ENCODE peak calls at places on chromosome 20, in seven cellular contexts. One of them, this sample, is unnamed.

GRCh38 chr20:63957690-63958441 is 1.6 kb upstream of the UCKL1 start:
- DNase-seq in hepatocyte: peak; percentile 86
- DNase-seq in psoas muscle: no peak
- DNase-seq in prostate gland: no peak
- DNase-seq in body of pancreas: peak; percentile 62
- DNase-seq in heart right ventricle: no peak
- DNase-seq in stomach: peak; percentile 71
- DNase-seq in this sample: no peak

GRCh38 chr20:37649017-37649416 is 44.8 kb upstream of the CTNNBL1 start:
- DNase-seq in heart right ventricle: no peak
- DNase-seq in hepatocyte: no peak
- DNase-seq in prostate gland: no peak
- DNase-seq in stomach: no peak
- DNase-seq in psoas muscle: no peak
- DNase-seq in body of pancreas: no peak
- DNase-seq in this sample: no peak

GRCh38 chr20:44784688-44785087 is 25.7 kb downstream of the RIMS4 start:
- DNase-seq in prostate gland: no peak
- DNase-seq in stomach: no peak
- DNase-seq in heart right ventricle: no peak
- DNase-seq in hepatocyte: no peak
- DNase-seq in psoas muscle: no peak
- DNase-seq in body of pancreas: no peak
- DNase-seq in this sample: no peak

GRCh38 chr20:15155848-15156401 is 818.5 kb upstream of the FLRT3 start:
- DNase-seq in stomach: no peak
- DNase-seq in heart right ventricle: no peak
- DNase-seq in psoas muscle: no peak
- DNase-seq in prostate gland: no peak
- DNase-seq in hepatocyte: no peak
- DNase-seq in body of pancreas: no peak
- DNase-seq in this sample: no peak

GRCh38 chr20:19121463-19121862 is 91.0 kb upstream of the SLC24A3 start:
- DNase-seq in body of pancreas: no peak
- DNase-seq in prostate gland: no peak
- DNase-seq in psoas muscle: no peak
- DNase-seq in heart right ventricle: no peak
- DNase-seq in stomach: no peak
- DNase-seq in hepatocyte: no peak
- DNase-seq in this sample: no peak

GRCh38 chr20:51639206-51639832 is 96.8 kb upstream of the NFATC2 start:
- DNase-seq in body of pancreas: peak; percentile 63
- DNase-seq in prostate gland: peak; percentile 69
- DNase-seq in heart right ventricle: peak; percentile 65
- DNase-seq in hepatocyte: peak; percentile 77
- DNase-seq in stomach: peak; percentile 70
- DNase-seq in psoas muscle: peak; percentile 63
- DNase-seq in this sample: peak; percentile 58

GRCh38 chr20:24504331-24505285 is 35.2 kb downstream of the SYNDIG1 start:
- DNase-seq in prostate gland: no peak
- DNase-seq in hepatocyte: no peak
- DNase-seq in body of pancreas: no peak
- DNase-seq in heart right ventricle: no peak
- DNase-seq in stomach: no peak
- DNase-seq in psoas muscle: no peak
- DNase-seq in this sample: no peak

GRCh38 chr20:51403465-51404220 is 138.9 kb downstream of the NFATC2 start:
- DNase-seq in psoas muscle: no peak
- DNase-seq in heart right ventricle: no peak
- DNase-seq in hepatocyte: no peak
- DNase-seq in body of pancreas: no peak
- DNase-seq in prostate gland: no peak
- DNase-seq in stomach: no peak
- DNase-seq in this sample: no peak

GRCh38 chr20:62878244-62879030 is 16.8 kb upstream of the TCFL5 start:
- DNase-seq in body of pancreas: no peak
- DNase-seq in hepatocyte: no peak
- DNase-seq in psoas muscle: no peak
- DNase-seq in stomach: no peak
- DNase-seq in heart right ventricle: no peak
- DNase-seq in prostate gland: no peak
- DNase-seq in this sample: no peak

GRCh38 chr20:48679603-48680002 is 148.2 kb downstream of the PREX1 start:
- DNase-seq in hepatocyte: peak; percentile 46
- DNase-seq in heart right ventricle: no peak
- DNase-seq in stomach: no peak
- DNase-seq in body of pancreas: no peak
- DNase-seq in psoas muscle: no peak
- DNase-seq in prostate gland: no peak
- DNase-seq in this sample: no peak
- TF ChIP-seq CTCF in hepatocyte: no peak
- TF ChIP-seq CTCF in heart right ventricle: no peak
- TF ChIP-seq CTCF in stomach: no peak
- TF ChIP-seq CTCF in body of pancreas: no peak
- TF ChIP-seq CTCF in psoas muscle: no peak
- TF ChIP-seq CTCF in prostate gland: no peak
- TF ChIP-seq CTCF in this sample: no peak

GRCh38 chr20:55667024-55667423 is 338.3 kb downstream of the CBLN4 start:
- DNase-seq in hepatocyte: no peak
- DNase-seq in heart right ventricle: no peak
- DNase-seq in body of pancreas: no peak
- DNase-seq in prostate gland: no peak
- DNase-seq in stomach: no peak
- DNase-seq in psoas muscle: no peak
- DNase-seq in this sample: no peak
- H3K9me3 ChIP-seq in hepatocyte: no peaks in the 10 kb centered on the region
- H3K9me3 ChIP-seq in heart right ventricle: no peaks in the 10 kb centered on the region
- H3K9me3 ChIP-seq in body of pancreas: no peaks in the 10 kb centered on the region
- H3K9me3 ChIP-seq in prostate gland: no peaks in the 10 kb centered on the region
- H3K9me3 ChIP-seq in stomach: no peaks in the 10 kb centered on the region
- H3K9me3 ChIP-seq in psoas muscle: no peaks in the 10 kb centered on the region
- H3K9me3 ChIP-seq in this sample: no peaks in the 10 kb centered on the region

GRCh38 chr20:1045860-1046418 is 43.8 kb upstream of the RSPO4 start:
- DNase-seq in hepatocyte: no peak
- DNase-seq in stomach: no peak
- DNase-seq in prostate gland: no peak
- DNase-seq in psoas muscle: no peak
- DNase-seq in heart right ventricle: no peak
- DNase-seq in body of pancreas: no peak
- DNase-seq in this sample: no peak

DNA sequence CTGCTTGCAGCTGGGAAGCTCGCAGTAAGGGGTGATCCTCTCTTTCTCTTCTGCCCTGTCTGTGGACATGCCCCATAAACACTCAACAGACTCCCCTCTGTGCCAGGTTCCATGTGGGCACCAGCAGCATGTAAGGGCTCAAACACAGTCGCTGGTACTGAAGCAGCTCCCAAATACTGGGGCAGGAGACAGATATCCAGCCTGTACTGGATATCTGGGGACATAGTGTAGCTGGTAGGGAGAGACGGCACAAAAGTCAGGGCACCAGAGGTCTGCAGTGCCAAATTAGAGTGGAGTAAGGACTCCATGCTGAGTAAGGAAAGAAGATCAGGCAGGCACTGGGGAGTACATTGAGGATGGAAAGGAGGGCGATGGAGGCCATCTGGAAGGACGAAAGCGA is 48.3 kb upstream of the RSPO4 start:
- DNase-seq in stomach: no peak
- DNase-seq in psoas muscle: no peak
- DNase-seq in heart right ventricle: no peak
- DNase-seq in hepatocyte: no peak
- DNase-seq in prostate gland: no peak
- DNase-seq in body of pancreas: no peak
- DNase-seq in this sample: no peak
- H3K4me1 ChIP-seq in stomach: no peaks in the 10 kb centered on the region
- H3K4me1 ChIP-seq in psoas muscle: no peaks in the 10 kb centered on the region
- H3K4me1 ChIP-seq in heart right ventricle: no peaks in the 10 kb centered on the region
- H3K4me1 ChIP-seq in hepatocyte: no peaks in the 10 kb centered on the region
- H3K4me1 ChIP-seq in prostate gland: no peaks in the 10 kb centered on the region
- H3K4me1 ChIP-seq in body of pancreas: no peaks in the 10 kb centered on the region
- H3K4me1 ChIP-seq in this sample: no peaks in the 10 kb centered on the region

GRCh38 chr20:59785118-59785959 is 148.1 kb downstream of the SYCP2 start:
- DNase-seq in prostate gland: no peak
- DNase-seq in psoas muscle: no peak
- DNase-seq in body of pancreas: no peak
- DNase-seq in stomach: no peak
- DNase-seq in hepatocyte: peak; percentile 32
- DNase-seq in heart right ventricle: no peak
- DNase-seq in this sample: no peak

GRCh38 chr20:59780494-59781185 is 152.8 kb downstream of the SYCP2 start:
- DNase-seq in prostate gland: no peak
- DNase-seq in heart right ventricle: no peak
- DNase-seq in hepatocyte: no peak
- DNase-seq in psoas muscle: no peak
- DNase-seq in stomach: peak; percentile 9
- DNase-seq in body of pancreas: no peak
- DNase-seq in this sample: no peak

GRCh38 chr20:59784365-59785117 is 148.9 kb downstream of the SYCP2 start:
- DNase-seq in prostate gland: no peak
- DNase-seq in stomach: no peak
- DNase-seq in heart right ventricle: no peak
- DNase-seq in hepatocyte: no peak
- DNase-seq in psoas muscle: no peak
- DNase-seq in body of pancreas: no peak
- DNase-seq in this sample: no peak

GRCh38 chr20:59781236-59781635 is 152.2 kb downstream of the SYCP2 start:
- DNase-seq in psoas muscle: no peak
- DNase-seq in stomach: no peak
- DNase-seq in body of pancreas: no peak
- DNase-seq in prostate gland: no peak
- DNase-seq in heart right ventricle: no peak
- DNase-seq in hepatocyte: no peak
- DNase-seq in this sample: no peak

GRCh38 chr20:59783020-59784010 is 150.1 kb downstream of the SYCP2 start:
- DNase-seq in heart right ventricle: peak; percentile 62
- DNase-seq in psoas muscle: peak; percentile 35
- DNase-seq in hepatocyte: peak; percentile 73
- DNase-seq in body of pancreas: peak; percentile 34
- DNase-seq in stomach: peak; percentile 60
- DNase-seq in prostate gland: peak; percentile 37
- DNase-seq in this sample: no peak
- TF ChIP-seq CTCF in heart right ventricle: peak; percentile 77
- TF ChIP-seq CTCF in psoas muscle: peak; percentile 70
- TF ChIP-seq CTCF in hepatocyte: peak; percentile 81
- TF ChIP-seq CTCF in body of pancreas: peak; percentile 55
- TF ChIP-seq CTCF in stomach: peak; percentile 74
- TF ChIP-seq CTCF in prostate gland: peak; percentile 68
- TF ChIP-seq CTCF in this sample: peak; percentile 32